ENCODE peak calls at places on chromosomes 5 and 9, in five cellular contexts. X is prostate gland, D is heart left ventricle, C is uterus, L is HepG2. B is an unnamed sample.

GRCh38 chr9:136088481-136088938 is 6.6 kb downstream of the NACC2 start:
- DNase-seq in X (no peak), D (peak; percentile 20), C (no peak), L (no peak), B (no peak)

GRCh38 chr9:23567756-23568155 is 258.3 kb downstream of the ELAVL2 start:
- DNase-seq in X (no peak), D (no peak), C (no peak), L (no peak), B (no peak)

GRCh38 chr5:16881253-16881652 is 54.8 kb downstream of the MYO10 start:
- DNase-seq in X (no peak), D (no peak), C (no peak), L (peak; percentile 84), B (no peak)

GRCh38 chr5:73447234-73448071 is 1.1 kb downstream of the FOXD1 start:
- DNase-seq in X (no peak), D (no peak), C (peak; percentile 31), L (no peak), B (peak; percentile 25)

GRCh38 chr5:72451771-72452505 is 55.3 kb downstream of the ZNF366 start:
- DNase-seq in X (peak; percentile 42), D (peak; percentile 87), C (peak; percentile 71), L (no peak), B (peak; percentile 23)

GRCh38 chr5:146027746-146028145 is 77.6 kb downstream of the PLAC8L1 start:
- DNase-seq in X (no peak), D (no peak), C (no peak), L (no peak), B (peak; percentile 84)

GRCh38 chr5:10499776-10500175 is 58.1 kb downstream of the ROPN1L start:
- DNase-seq in X (no peak), D (no peak), C (no peak), L (no peak), B (no peak)

GRCh38 chr9:69671904-69672827 is at the start of gene APBA1:
- DNase-seq in X (peak; percentile 50), D (peak; percentile 57), C (peak; percentile 76), L (no peak), B (peak; percentile 63)

GRCh38 chr5:141692919-141693848 is 11.2 kb upstream of the ARAP3 start:
- DNase-seq in X (no peak), D (no peak), C (no peak), L (no peak), B (no peak)

GRCh38 chr5:128695791-128696520 is 157.9 kb upstream of the FBN2 start:
- DNase-seq in X (no peak), D (no peak), C (no peak), L (no peak), B (no peak)

GRCh38 chr5:54457094-54457531 is 1.6 kb downstream of the HSPB3 start:
- DNase-seq in X (no peak), D (peak; percentile 55), C (no peak), L (peak; percentile 6), B (peak; percentile 10)

GRCh38 chr5:57117601-57118000 is 56.3 kb upstream of the GPBP1 start:
- DNase-seq in X (no peak), D (no peak), C (no peak), L (no peak), B (no peak)

GRCh38 chr9:126383395-126384104 is 56.9 kb downstream of the MVB12B start:
- DNase-seq in X (no peak), D (no peak), C (no peak), L (no peak), B (peak; percentile 6)

GRCh38 chr9:126386088-126386487 is 59.5 kb downstream of the MVB12B start:
- DNase-seq in X (no peak), D (no peak), C (no peak), L (peak; percentile 37), B (peak; percentile 56)

GRCh38 chr9:126388964-126389363 is 62.3 kb downstream of the MVB12B start:
- DNase-seq in X (no peak), D (no peak), C (no peak), L (no peak), B (no peak)

GRCh38 chr9:126386814-126387213 is 60.2 kb downstream of the MVB12B start:
- DNase-seq in X (peak; percentile 38), D (no peak), C (no peak), L (no peak), B (no peak)

GRCh38 chr9:126384926-126385325 is 58.3 kb downstream of the MVB12B start:
- DNase-seq in X (no peak), D (no peak), C (no peak), L (no peak), B (no peak)
- H3K27ac ChIP-seq in X (no peak overlapping the region), D (no peak overlapping the region), C (no peak overlapping the region), L (no peak overlapping the region), B (no peak overlapping the region)

DNA sequence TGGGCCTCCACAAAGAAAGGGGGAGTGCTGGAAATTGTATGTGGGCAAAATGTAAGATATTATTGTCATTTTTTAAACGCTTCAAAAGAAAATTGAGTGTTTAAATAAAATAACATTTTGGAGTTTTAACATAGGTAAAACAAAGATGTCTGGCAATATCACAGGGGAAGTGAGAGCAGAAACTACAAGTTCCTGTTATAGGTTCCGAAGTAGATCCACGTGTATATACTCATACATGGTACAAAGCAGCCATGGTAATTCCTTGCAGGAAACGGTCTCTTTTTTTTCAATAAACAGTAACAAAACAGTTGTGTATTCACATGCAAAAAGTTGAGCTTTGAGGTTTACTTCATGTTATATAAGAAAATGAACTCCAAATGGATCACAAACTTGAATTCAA is 78.4 kb downstream of the MTRR start:
- DNase-seq in X (no peak), D (no peak), C (no peak), L (no peak), B (no peak)
- TF ChIP-seq POLR2A in X (no peak), D (no peak), C (no peak), L (no peak), B (no peak)

DNA sequence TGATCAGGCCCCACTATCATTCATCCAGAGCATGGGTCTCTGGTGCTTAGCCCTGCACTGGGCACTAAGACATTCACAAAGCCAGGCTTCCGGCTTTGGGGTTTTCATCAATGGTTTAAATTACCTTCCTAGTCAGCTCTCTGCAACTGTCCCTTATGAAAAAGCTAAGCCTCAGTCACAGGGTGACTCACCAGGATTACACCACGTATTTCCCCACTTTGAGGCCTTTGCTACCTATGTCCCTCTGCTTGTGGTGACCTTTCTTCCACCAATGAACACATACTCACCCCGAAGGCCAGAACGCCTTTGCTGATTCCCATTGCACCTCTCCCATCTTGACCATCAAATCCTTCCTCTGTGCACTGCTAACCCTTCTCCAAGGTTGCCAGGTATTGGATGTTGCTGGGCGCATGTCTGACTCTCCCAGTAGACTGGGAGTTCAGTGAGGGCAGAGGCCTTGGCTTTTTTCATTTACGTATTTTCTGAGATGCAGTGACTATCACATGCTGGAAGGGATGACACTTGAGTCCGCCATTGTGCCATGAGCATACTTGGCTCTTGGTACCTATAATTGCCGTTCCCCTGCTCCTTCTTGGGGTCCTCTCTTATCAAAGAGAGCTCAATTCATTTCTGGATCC is 58.7 kb upstream of the TNFSF8 start:
- DNase-seq in X (no peak), D (no peak), C (no peak), L (no peak), B (no peak)
- H3K27ac ChIP-seq in X (no peak overlapping the region), D (no peak overlapping the region), C (no peak overlapping the region), L (no peak overlapping the region), B (no peak overlapping the region)

GRCh38 chr5:74641014-74641777 is 668 bp upstream of the ENC1 start:
- DNase-seq in X (peak; percentile 72), D (peak; percentile 87), C (peak; percentile 60), L (peak; percentile 84), B (peak; percentile 93)
- TF ChIP-seq POLR2A in X (no peak), D (no peak), C (no peak), L (no peak), B (no peak)

GRCh38 chr9:94785211-94786169 is 59.0 kb downstream of the AOPEP start:
- DNase-seq in X (no peak), D (no peak), C (no peak), L (peak; percentile 80), B (no peak)
- H3K27ac ChIP-seq in X (no peak overlapping the region), D (no peak overlapping the region), C (no peak overlapping the region), L (peak overlapping the region; percentile 52), B (no peak overlapping the region)

DNA sequence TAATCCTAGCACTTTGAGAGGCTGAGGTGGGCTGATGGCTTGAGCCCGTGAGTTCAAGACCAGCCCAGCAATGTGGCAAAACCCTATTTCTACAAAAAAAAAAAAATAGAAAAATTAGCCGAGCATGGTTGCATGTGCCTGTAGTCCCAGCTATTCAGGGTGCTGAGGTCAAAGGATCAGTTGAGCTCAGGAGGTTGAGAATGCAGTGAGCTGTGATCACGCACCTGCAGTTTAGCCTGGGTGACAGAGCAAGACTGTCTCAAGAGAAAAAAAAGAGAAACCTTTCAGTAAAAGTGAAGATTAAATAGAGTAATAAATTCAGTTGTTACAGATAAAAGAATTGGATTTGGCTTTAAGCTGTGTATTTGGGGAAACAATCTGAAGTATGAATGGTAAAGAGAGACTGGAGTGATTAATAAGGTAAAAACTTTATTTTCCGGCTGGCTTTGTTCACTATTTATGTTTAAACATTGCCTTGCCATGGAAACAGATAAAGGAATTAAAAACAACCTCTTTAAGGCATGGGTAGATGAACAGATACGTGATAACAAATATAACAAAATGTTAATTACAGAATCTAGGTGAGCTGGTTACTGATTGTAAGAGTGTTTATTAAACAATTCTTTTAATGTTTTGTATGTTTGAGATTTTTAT is 56.0 kb upstream of the PCAT7 start:
- DNase-seq in X (no peak), D (no peak), C (no peak), L (no peak), B (no peak)
- TF ChIP-seq POLR2A in X (no peak), D (no peak), C (no peak), L (no peak), B (no peak)

B was measured in transverse colon.